ENCODE peak calls at places on chromosomes 5 and 9, in ten cellular contexts. B is stimulated activated CD4-positive, alpha-beta T cell treated with anti-CD3 and anti-CD28 coated beads, Interleukin-4, amount 100 ng/mL, for 48 hours; H is A549; D is C1 segment of cervical spinal cord; N is M059J; K is OCI-M1; J is cardiac muscle cell; Y is GM12892; A is MCF 10A; G is NCI-H2081. T is an unnamed sample.

GRCh38 chr5:81233080-81233634 is at the start of gene CKMT2:
- DNase-seq in B (no peak), H (no peak), D (no peak), N (no peak), K (no peak), J (peak; percentile 74), Y (no peak), A (no peak), G (no peak), T (peak; percentile 69)

GRCh38 chr5:10812218-10812617 is 51.2 kb upstream of the DAP start:
- DNase-seq in B (no peak), H (no peak), D (no peak), N (no peak), K (no peak), J (no peak), Y (no peak), A (no peak), G (no peak), T (no peak)

GRCh38 chr5:128924299-128924698 is 41.0 kb upstream of the SLC27A6 start:
- DNase-seq in B (no peak), H (no peak), D (no peak), N (no peak), K (no peak), J (no peak), Y (no peak), A (no peak), G (no peak), T (no peak)

GRCh38 chr5:59711316-59711715 is 182.2 kb downstream of the PDE4D start:
- DNase-seq in B (no peak), H (no peak), D (no peak), N (no peak), K (no peak), J (peak; percentile 72), Y (no peak), A (peak; percentile 27), G (no peak), T (no peak)

GRCh38 chr9:90309809-90310522 is 332.7 kb downstream of the DIRAS2 start:
- DNase-seq in B (no peak), H (no peak), D (no peak), N (no peak), K (no peak), J (no peak), Y (no peak), A (no peak), G (no peak), T (no peak)

GRCh38 chr9:121863931-121864330 is 212.5 kb downstream of the DAB2IP start:
- DNase-seq in B (no peak), H (no peak), D (no peak), N (peak; percentile 71), K (no peak), J (peak; percentile 33), Y (no peak), A (no peak), G (no peak), T (peak; percentile 19)

GRCh38 chr5:142360607-142361120 is 35.8 kb upstream of the SPRY4 start:
- DNase-seq in B (no peak), H (peak; percentile 59), D (no peak), N (peak; percentile 79), K (no peak), J (peak; percentile 57), Y (no peak), A (peak; percentile 61), G (no peak), T (peak; percentile 78)

GRCh38 chr9:5438301-5439162 is 807 bp upstream of the PLGRKT start:
- DNase-seq in B (no peak), H (peak; percentile 37), D (no peak), N (peak; percentile 60), K (no peak), J (peak; percentile 47), Y (no peak), A (no peak), G (no peak), T (no peak)

GRCh38 chr9:25121811-25122210 is 556.4 kb downstream of the TUSC1 start:
- DNase-seq in B (no peak), H (no peak), D (no peak), N (no peak), K (no peak), J (no peak), Y (no peak), A (no peak), G (no peak), T (no peak)

GRCh38 chr5:150085950-150086715 is at the start of gene CSF1R:
- DNase-seq in B (no peak), H (no peak), D (no peak), N (no peak), K (peak; percentile 9), J (no peak), Y (no peak), A (no peak), G (no peak), T (no peak)

GRCh38 chr9:134374301-134375010 is 48.2 kb downstream of the RXRA start:
- DNase-seq in B (no peak), H (no peak), D (peak; percentile 25), N (no peak), K (no peak), J (no peak), Y (no peak), A (peak; percentile 67), G (no peak), T (no peak)

GRCh38 chr9:6843742-6844141 is 86.0 kb downstream of the KDM4C start:
- DNase-seq in B (no peak), H (no peak), D (no peak), N (peak; percentile 34), K (no peak), J (no peak), Y (no peak), A (peak; percentile 13), G (no peak), T (no peak)

GRCh38 chr5:132103380-132103951 is 29.9 kb downstream of the CSF2 start:
- DNase-seq in B (peak; percentile 49), H (peak; percentile 83), D (no peak), N (peak; percentile 97), K (peak; percentile 74), J (peak; percentile 88), Y (peak; percentile 50), A (peak; percentile 96), G (no peak), T (peak; percentile 93)

GRCh38 chr9:112097712-112098688 is 77.1 kb downstream of the SUSD1 start:
- DNase-seq in B (peak; percentile 53), H (peak; percentile 76), D (no peak), N (peak; percentile 76), K (peak; percentile 93), J (peak; percentile 87), Y (peak; percentile 29), A (peak; percentile 79), G (peak; percentile 75), T (peak; percentile 90)

GRCh38 chr9:100216178-100216787 is 117.2 kb downstream of the INVS start:
- DNase-seq in B (peak; percentile 52), H (peak; percentile 64), D (no peak), N (peak; percentile 58), K (peak; percentile 82), J (peak; percentile 74), Y (no peak), A (peak; percentile 74), G (no peak), T (peak; percentile 65)

GRCh38 chr9:93134018-93134739 is at the start of gene NINJ1:
- DNase-seq in B (peak; percentile 71), H (peak; percentile 56), D (peak; percentile 56), N (peak; percentile 71), K (peak; percentile 77), J (peak; percentile 73), Y (peak; percentile 93), A (peak; percentile 75), G (peak; percentile 50), T (peak; percentile 50)

GRCh38 chr5:175659546-175660248 is 1.8 kb downstream of the HRH2 start:
- DNase-seq in B (no peak), H (no peak), D (no peak), N (no peak), K (no peak), J (no peak), Y (no peak), A (no peak), G (no peak), T (no peak)

GRCh38 chr5:76403963-76404693 is 1.0 kb downstream of the IQGAP2 start:
- DNase-seq in B (peak; percentile 57), H (peak; percentile 25), D (no peak), N (no peak), K (peak; percentile 72), J (no peak), Y (no peak), A (no peak), G (no peak), T (no peak)

GRCh38 chr5:10192309-10192708 is 57.4 kb downstream of the ATPSCKMT start:
- DNase-seq in B (no peak), H (no peak), D (no peak), N (peak; percentile 59), K (no peak), J (peak; percentile 7), Y (no peak), A (no peak), G (no peak), T (peak; percentile 72)

GRCh38 chr5:56961746-56962145 is 9.8 kb upstream of the MIER3 start:
- DNase-seq in B (no peak), H (no peak), D (no peak), N (no peak), K (no peak), J (no peak), Y (no peak), A (no peak), G (no peak), T (no peak)

GRCh38 chr5:149410071-149410470 is 31.0 kb upstream of the IL17B start:
- DNase-seq in B (no peak), H (no peak), D (no peak), N (no peak), K (no peak), J (no peak), Y (no peak), A (no peak), G (no peak), T (no peak)

GRCh38 chr5:34666392-34667080 is 10.4 kb downstream of the RAI14 start:
- DNase-seq in B (no peak), H (no peak), D (no peak), N (no peak), K (no peak), J (no peak), Y (no peak), A (no peak), G (no peak), T (no peak)

GRCh38 chr5:40841068-40841805 is at the start of gene CARD6:
- DNase-seq in B (no peak), H (peak; percentile 62), D (no peak), N (peak; percentile 68), K (peak; percentile 85), J (peak; percentile 62), Y (no peak), A (peak; percentile 55), G (no peak), T (no peak)

GRCh38 chr5:54021413-54022155 is 288.8 kb downstream of the ARL15 start:
- DNase-seq in B (no peak), H (no peak), D (no peak), N (no peak), K (peak; percentile 80), J (peak; percentile 43), Y (no peak), A (peak; percentile 26), G (no peak), T (peak; percentile 62)

GRCh38 chr5:71533614-71534013 is 53.5 kb upstream of the MCCC2 start:
- DNase-seq in B (no peak), H (peak; percentile 38), D (no peak), N (peak; percentile 46), K (peak; percentile 36), J (peak; percentile 40), Y (no peak), A (peak; percentile 37), G (no peak), T (peak; percentile 12)

GRCh38 chr5:136808756-136809155 is 443.4 kb upstream of the TRPC7 start:
- DNase-seq in B (no peak), H (no peak), D (no peak), N (peak; percentile 14), K (no peak), J (no peak), Y (no peak), A (no peak), G (no peak), T (no peak)

GRCh38 chr9:110141118-110141797 is 66.7 kb downstream of the C9orf152 start:
- DNase-seq in B (no peak), H (peak; percentile 41), D (no peak), N (peak; percentile 95), K (no peak), J (peak; percentile 93), Y (no peak), A (peak; percentile 93), G (no peak), T (peak; percentile 97)

GRCh38 chr9:137006116-137007003 is 10.0 kb upstream of the CLIC3 start:
- DNase-seq in B (no peak), H (no peak), D (no peak), N (no peak), K (no peak), J (peak; percentile 73), Y (no peak), A (no peak), G (no peak), T (no peak)

T was measured in foreskin fibroblast.